ENCODE peak calls at places on chromosomes 5 and 9, in five cellular contexts. O is RWPE2; M is adipocyte; A is CD4-positive, CD25-positive, alpha-beta regulatory T cell; W is AG09309. U is an unnamed sample.
A peak's percentile ranks its signal among the peaks of the same experiment; 100 is the strongest.

GRCh38 chr9:129580211-129580915 is 40.5 kb downstream of the C9orf50 start:
- DNase-seq in M (no peak), A (no peak), O (no peak), W (no peak), U (no peak)

GRCh38 chr9:19231126-19232035 is 888 bp downstream of the DENND4C start:
- DNase-seq in A (no peak), M (peak; percentile 40), O (no peak), W (no peak), U (peak; percentile 15)

GRCh38 chr9:36791204-36791948 is 218.7 kb downstream of the MELK start:
- DNase-seq in M (no peak), A (no peak), O (no peak), W (no peak), U (no peak)

GRCh38 chr5:64766934-64767333 is 1.6 kb downstream of the SREK1IP1 start:
- DNase-seq in M (no peak), O (no peak), W (no peak), A (no peak), U (no peak)

GRCh38 chr9:106883626-106884190 is 20.7 kb downstream of the ZNF462 start:
- DNase-seq in O (no peak), A (no peak), W (no peak), M (peak; percentile 32), U (peak; percentile 34)

GRCh38 chr5:175589714-175590113 is 68.2 kb upstream of the HRH2 start:
- DNase-seq in M (no peak), A (no peak), O (no peak), W (no peak), U (no peak)

GRCh38 chr9:107605041-107605440 is 115.5 kb upstream of the KLF4 start:
- DNase-seq in W (no peak), O (no peak), A (no peak), M (no peak), U (no peak)

GRCh38 chr5:116536279-116537161 is 38.1 kb downstream of the SEMA6A start:
- DNase-seq in A (no peak), W (no peak), M (no peak), O (no peak), U (no peak)

GRCh38 chr5:1759378-1759970 is 40.2 kb downstream of the MRPL36 start:
- DNase-seq in O (no peak), A (no peak), M (no peak), W (no peak), U (no peak)

GRCh38 chr5:126074538-126074937 is 348.7 kb upstream of the GRAMD2B start:
- DNase-seq in O (no peak), A (no peak), W (no peak), M (no peak), U (no peak)

GRCh38 chr5:87002485-87002884 is 265.2 kb upstream of the RASA1 start:
- DNase-seq in O (no peak), A (no peak), W (no peak), M (no peak), U (no peak)

GRCh38 chr5:81409361-81409760 is 15.4 kb upstream of the ACOT12 start:
- DNase-seq in O (no peak), W (no peak), A (no peak), M (no peak), U (no peak)

GRCh38 chr9:119412399-119412798 is 43.2 kb upstream of the BRINP1 start:
- DNase-seq in O (no peak), W (no peak), M (no peak), A (no peak), U (no peak)

GRCh38 chr5:64900618-64901017 is 131.9 kb downstream of the CWC27 start:
- DNase-seq in A (no peak), W (no peak), O (no peak), M (no peak), U (no peak)

GRCh38 chr9:21031091-21031817 is at the start of gene HACD4:
- DNase-seq in M (peak; percentile 67), A (peak; percentile 55), O (no peak), W (no peak), U (peak; percentile 37)

GRCh38 chr9:2623046-2623865 is 1.7 kb downstream of the VLDLR start:
- DNase-seq in O (no peak), A (no peak), W (no peak), M (peak; percentile 37), U (peak; percentile 43)

GRCh38 chr5:65819215-65819904 is 97.4 kb downstream of the NLN start:
- DNase-seq in M (peak; percentile 5), O (no peak), A (no peak), W (no peak), U (no peak)

GRCh38 chr9:35669331-35670145 is 4.2 kb upstream of the CA9 start:
- DNase-seq in A (no peak), M (no peak), O (no peak), W (no peak), U (peak; percentile 73)

GRCh38 chr9:33129886-33130284 is 37.3 kb downstream of the B4GALT1 start:
- DNase-seq in W (no peak), O (no peak), M (no peak), A (no peak), U (no peak)

GRCh38 chr9:129654641-129655040 is 10.8 kb upstream of the PRRX2 start:
- DNase-seq in A (no peak), M (no peak), W (no peak), O (no peak), U (no peak)

GRCh38 chr9:114310471-114311450 is 12.1 kb upstream of the ORM1 start:
- DNase-seq in W (no peak), A (no peak), M (no peak), O (peak; percentile 20), U (no peak)

GRCh38 chr9:125750656-125751035 is 3.5 kb downstream of the PBX3 start:
- DNase-seq in A (no peak), W (no peak), M (peak; percentile 39), O (no peak), U (no peak)
- H3K4me3 ChIP-seq in A (no peak overlapping the region), W (no peak overlapping the region), M (peak overlapping the region; percentile 97), O (peak overlapping the region; percentile 82), U (peak overlapping the region; percentile 33)

DNA sequence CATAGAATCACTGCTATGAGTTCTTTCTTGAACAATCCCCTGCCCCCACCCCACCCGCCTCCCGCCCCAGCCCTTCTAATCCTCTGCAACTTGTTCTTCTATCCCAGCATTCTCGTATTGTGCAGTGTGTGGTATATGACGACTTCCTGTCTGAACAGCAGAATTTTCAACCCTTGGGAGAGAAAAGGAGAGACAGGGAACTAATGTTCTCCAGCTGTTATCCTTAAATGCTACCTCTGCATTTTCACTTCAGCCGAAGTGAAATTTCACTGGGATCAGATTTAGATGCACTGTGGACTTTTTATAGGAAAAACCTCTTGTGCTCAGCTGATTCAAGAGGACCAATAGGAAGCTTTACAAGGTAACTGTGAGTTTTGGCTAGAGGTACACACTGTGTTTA is 2.2 kb downstream of the FBXL7 start:
- DNase-seq in O (no peak), W (no peak), M (peak; percentile 67), A (no peak), U (peak; percentile 55)
- H3K4me3 ChIP-seq in O (no peak overlapping the region), W (peak overlapping the region; percentile 75), M (peak overlapping the region; percentile 81), A (no peak overlapping the region), U (peak overlapping the region; percentile 60)

GRCh38 chr9:137070906-137071275 is 534 bp upstream of the SAPCD2 start:
- DNase-seq in A (no peak), W (no peak), M (no peak), O (no peak), U (no peak)
- H3K4me3 ChIP-seq in A (no peak overlapping the region), W (peak overlapping the region; percentile 52), M (peak overlapping the region; percentile 61), O (peak overlapping the region; percentile 90), U (peak overlapping the region; percentile 40)

DNA sequence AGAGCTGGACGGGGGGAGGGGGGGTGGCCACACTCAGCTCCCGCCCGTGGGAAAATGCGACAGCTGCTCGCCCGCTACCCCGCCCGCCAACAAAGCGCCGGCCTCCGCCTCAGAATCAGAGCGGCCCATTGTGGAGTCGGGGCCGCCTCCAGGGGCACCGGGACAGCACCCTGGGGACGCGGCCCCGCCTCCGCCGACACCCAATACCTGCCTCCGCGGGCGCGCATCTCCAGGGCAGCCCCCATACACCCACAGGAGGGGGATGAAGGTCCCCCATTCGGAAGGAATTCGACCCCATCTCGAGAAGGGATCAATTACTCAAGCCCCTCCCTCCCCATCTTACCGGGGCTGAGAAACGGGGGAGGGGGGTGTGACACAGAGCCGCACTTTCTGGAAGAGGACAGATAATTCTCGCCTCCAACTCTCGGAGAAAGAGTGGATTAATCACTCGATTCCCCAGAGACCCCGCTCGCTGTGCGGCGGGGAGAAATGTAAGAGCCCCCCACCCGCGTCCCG is 1.2 kb downstream of the NOTCH1 start:
- DNase-seq in O (no peak), A (peak; percentile 44), M (peak; percentile 57), W (no peak), U (peak; percentile 22)
- H3K4me3 ChIP-seq in O (peak overlapping the region; percentile 99), A (peak overlapping the region; percentile 72), M (peak overlapping the region; percentile 84), W (peak overlapping the region; percentile 80), U (peak overlapping the region; percentile 76)

GRCh38 chr9:132671620-132672412 is 1.6 kb downstream of the GTF3C4 start:
- DNase-seq in A (no peak), M (no peak), O (no peak), W (no peak), U (no peak)
- H3K4me3 ChIP-seq in A (peak overlapping the region; percentile 73), M (peak overlapping the region; percentile 86), O (peak overlapping the region; percentile 79), W (peak overlapping the region; percentile 98), U (peak overlapping the region; percentile 85)

DNA sequence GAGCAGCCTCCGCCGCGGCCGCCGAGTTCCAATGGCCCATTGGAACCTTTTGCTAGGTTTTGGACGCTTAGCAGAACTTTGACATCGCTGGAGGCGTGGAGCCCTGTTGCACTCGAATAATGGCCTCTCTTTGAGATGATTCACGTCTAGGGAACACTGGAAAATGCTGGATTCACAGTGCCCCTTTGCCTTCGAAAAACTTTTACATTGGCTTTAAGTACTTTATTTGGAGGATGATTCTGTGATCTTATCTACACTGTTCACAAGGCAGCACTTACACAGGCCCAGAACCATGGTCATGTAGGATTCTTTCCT is 536 bp upstream of the PPIC start:
- DNase-seq in A (no peak), M (no peak), W (no peak), O (no peak), U (no peak)
- H3K4me3 ChIP-seq in A (no peak overlapping the region), M (peak overlapping the region; percentile 92), W (peak overlapping the region; percentile 86), O (peak overlapping the region; percentile 67), U (peak overlapping the region; percentile 59)

GRCh38 chr5:180829711-180830110 is 27.1 kb upstream of the MGAT1 start:
- DNase-seq in M (no peak), W (no peak), O (no peak), A (no peak), U (no peak)
- H3K4me3 ChIP-seq in M (peak overlapping the region; percentile 91), W (no peak overlapping the region), O (no peak overlapping the region), A (peak overlapping the region; percentile 89), U (no peak overlapping the region)

GRCh38 chr9:127566351-127567001 is 45.6 kb upstream of the STXBP1 start:
- DNase-seq in A (no peak), O (no peak), M (no peak), W (no peak), U (no peak)
- H3K4me3 ChIP-seq in A (no peak overlapping the region), O (peak overlapping the region; percentile 98), M (peak overlapping the region; percentile 86), W (peak overlapping the region; percentile 71), U (peak overlapping the region; percentile 89)

GRCh38 chr9:131290039-131290766 is 680 bp downstream of the PLPP7 start:
- DNase-seq in W (no peak), O (no peak), M (no peak), A (no peak), U (no peak)
- H3K4me3 ChIP-seq in W (peak overlapping the region; percentile 61), O (peak overlapping the region; percentile 23), M (peak overlapping the region; percentile 83), A (no peak overlapping the region), U (peak overlapping the region; percentile 40)

GRCh38 chr9:123865226-123865625 is 64.7 kb downstream of the DENND1A start:
- DNase-seq in W (no peak), O (no peak), M (no peak), A (no peak), U (no peak)
- H3K4me3 ChIP-seq in W (no peak overlapping the region), O (no peak overlapping the region), M (no peak overlapping the region), A (no peak overlapping the region), U (no peak overlapping the region)